ENCODE peak calls at places on chromosomes 1 and 21, in eight cellular contexts. N is NCI-H1092 treated with DMSO at 0.1 percent for 48 hours; G is ELF-1; V is stimulated activated CD8-positive, alpha-beta memory T cell treated with anti-CD3 and anti-CD28 coated beads, Interleukin-4, amount 100 ng/mL, for 4 hours; W is mucosa of descending colon; I is foreskin fibroblast; Z is SK-MEL-5; C is ovary. Q is an unnamed sample.

GRCh38 chr1:243525085-243525487 is 269.2 kb downstream of the SDCCAG8 start:
- DNase-seq in N (no peak), G (no peak), V (no peak), W (no peak), I (peak), Z (no peak), C (no peak), Q (no peak)

GRCh38 chr1:248174521-248174920 is at the start of gene OR2M2:
- DNase-seq in N (no peak), G (no peak), V (no peak), W (no peak), I (no peak), Z (no peak), C (no peak), Q (no peak)

GRCh38 chr1:23544444-23545389 is 13.7 kb upstream of the E2F2 start:
- DNase-seq in N (peak), G (peak), V (peak), W (peak), I (peak), Z (peak), C (peak), Q (peak)

GRCh38 chr1:8604041-8604942 is 213.1 kb downstream of the RERE start:
- DNase-seq in N (no peak), G (no peak), V (no peak), W (no peak), I (no peak), Z (no peak), C (no peak), Q (no peak)

GRCh38 chr1:11735854-11736745 is at the start of gene AGTRAP:
- DNase-seq in N (peak), G (peak), V (peak), W (peak), I (peak), Z (peak), C (peak), Q (peak)

GRCh38 chr1:183139281-183139942 is 46.7 kb upstream of the LAMC2 start:
- DNase-seq in N (no peak), G (no peak), V (no peak), W (no peak), I (no peak), Z (no peak), C (no peak), Q (no peak)

GRCh38 chr1:231553320-231553719 is 24.9 kb downstream of the TSNAX start:
- DNase-seq in N (no peak), G (no peak), V (no peak), W (no peak), I (no peak), Z (no peak), C (no peak), Q (no peak)

GRCh38 chr1:92972413-92973129 is 11.3 kb upstream of the DIPK1A start:
- DNase-seq in N (no peak), G (no peak), V (no peak), W (no peak), I (no peak), Z (no peak), C (no peak), Q (no peak)

GRCh38 chr1:62621907-62622306 is 24.6 kb downstream of the ANGPTL3 start:
- DNase-seq in N (no peak), G (no peak), V (no peak), W (no peak), I (peak), Z (peak), C (no peak), Q (no peak)

GRCh38 chr1:83856381-83856780 is 142.6 kb downstream of the TTLL7 start:
- DNase-seq in N (no peak), G (no peak), V (no peak), W (no peak), I (no peak), Z (no peak), C (no peak), Q (no peak)

GRCh38 chr1:96882096-96882495 is 160.5 kb downstream of the PTBP2 start:
- DNase-seq in N (no peak), G (no peak), V (no peak), W (no peak), I (no peak), Z (no peak), C (no peak), Q (no peak)

GRCh38 chr21:42245348-42246185 is 26.6 kb downstream of the ABCG1 start:
- DNase-seq in N (peak), G (no peak), V (no peak), W (peak), I (no peak), Z (no peak), C (no peak), Q (no peak)

GRCh38 chr1:14810631-14811325 is 212.3 kb downstream of the KAZN start:
- DNase-seq in N (no peak), G (no peak), V (no peak), W (no peak), I (no peak), Z (no peak), C (no peak), Q (no peak)

GRCh38 chr1:156490401-156491032 is 10.1 kb downstream of the MEF2D start:
- DNase-seq in N (no peak), G (peak), V (no peak), W (no peak), I (no peak), Z (no peak), C (peak), Q (peak)

GRCh38 chr1:229378586-229379442 is 36.0 kb upstream of the CCSAP start:
- DNase-seq in N (peak), G (no peak), V (no peak), W (no peak), I (no peak), Z (no peak), C (no peak), Q (no peak)

GRCh38 chr1:84634536-84635205 is 55.6 kb downstream of the SSX2IP start:
- DNase-seq in N (no peak), G (peak), V (no peak), W (peak), I (no peak), Z (no peak), C (no peak), Q (no peak)

GRCh38 chr1:155669233-155670162 is 19.1 kb downstream of the YY1AP1 start:
- DNase-seq in N (no peak), G (no peak), V (no peak), W (no peak), I (no peak), Z (no peak), C (no peak), Q (no peak)

GRCh38 chr1:24364605-24364974 is 45.4 kb downstream of the GRHL3 start:
- DNase-seq in N (no peak), G (no peak), V (no peak), W (peak), I (no peak), Z (no peak), C (no peak), Q (no peak)

GRCh38 chr1:31505884-31506497 is 70.3 kb upstream of the TINAGL1 start:
- DNase-seq in N (no peak), G (no peak), V (no peak), W (no peak), I (peak), Z (no peak), C (no peak), Q (no peak)

GRCh38 chr1:156881663-156882062 is 11.9 kb upstream of the PEAR1 start:
- DNase-seq in N (no peak), G (no peak), V (no peak), W (no peak), I (no peak), Z (no peak), C (no peak), Q (no peak)

Q was measured in left ventricle myocardium superior.